ENCODE peak calls at places on chromosomes 1 and 21, in seven cellular contexts. One of them, this sample, is unnamed.

GRCh38 chr1:113396102-113396501 is 5.8 kb downstream of the MAGI3 start:
- DNase-seq in A549: peak
- DNase-seq in H1: no peak
- DNase-seq in ovary: no peak
- DNase-seq in SK-N-SH: no peak
- DNase-seq in suprapubic skin: no peak
- DNase-seq in transverse colon: no peak
- DNase-seq in this sample: no peak

GRCh38 chr21:33229776-33230517 is at the start of gene IFNAR2:
- DNase-seq in A549: peak
- DNase-seq in H1: peak
- DNase-seq in ovary: peak
- DNase-seq in SK-N-SH: peak
- DNase-seq in suprapubic skin: no peak
- DNase-seq in transverse colon: peak
- DNase-seq in this sample: peak

GRCh38 chr21:19322360-19322759 is 918.8 kb upstream of the TMPRSS15 start:
- DNase-seq in A549: no peak
- DNase-seq in H1: no peak
- DNase-seq in ovary: no peak
- DNase-seq in SK-N-SH: no peak
- DNase-seq in suprapubic skin: no peak
- DNase-seq in transverse colon: no peak
- DNase-seq in this sample: no peak

GRCh38 chr1:2183937-2184334 is 10.6 kb downstream of the FAAP20 start:
- DNase-seq in A549: no peak
- DNase-seq in H1: no peak
- DNase-seq in ovary: no peak
- DNase-seq in SK-N-SH: no peak
- DNase-seq in suprapubic skin: no peak
- DNase-seq in transverse colon: no peak
- DNase-seq in this sample: no peak

GRCh38 chr1:70719164-70719563 is 308.1 kb downstream of the CTH start:
- DNase-seq in A549: no peak
- DNase-seq in H1: no peak
- DNase-seq in ovary: no peak
- DNase-seq in SK-N-SH: no peak
- DNase-seq in suprapubic skin: no peak
- DNase-seq in transverse colon: no peak
- DNase-seq in this sample: no peak

GRCh38 chr1:178536844-178537371 is 24.0 kb downstream of the TEX35 start:
- DNase-seq in A549: peak
- DNase-seq in H1: no peak
- DNase-seq in ovary: peak
- DNase-seq in SK-N-SH: no peak
- DNase-seq in suprapubic skin: no peak
- DNase-seq in transverse colon: peak
- DNase-seq in this sample: no peak

GRCh38 chr1:93810316-93810715 is 68.7 kb downstream of the DNTTIP2 start:
- DNase-seq in A549: no peak
- DNase-seq in H1: no peak
- DNase-seq in ovary: no peak
- DNase-seq in SK-N-SH: no peak
- DNase-seq in suprapubic skin: no peak
- DNase-seq in transverse colon: no peak
- DNase-seq in this sample: no peak

GRCh38 chr1:2185880-2186855 is 8.4 kb downstream of the FAAP20 start:
- DNase-seq in A549: no peak
- DNase-seq in H1: no peak
- DNase-seq in ovary: peak
- DNase-seq in SK-N-SH: no peak
- DNase-seq in suprapubic skin: no peak
- DNase-seq in transverse colon: no peak
- DNase-seq in this sample: no peak

GRCh38 chr1:177227978-177228720 is 57.4 kb downstream of the BRINP2 start:
- DNase-seq in A549: no peak
- DNase-seq in H1: no peak
- DNase-seq in ovary: no peak
- DNase-seq in SK-N-SH: no peak
- DNase-seq in suprapubic skin: no peak
- DNase-seq in transverse colon: no peak
- DNase-seq in this sample: no peak

GRCh38 chr1:185610954-185611353 is 123.2 kb upstream of the HMCN1 start:
- DNase-seq in A549: no peak
- DNase-seq in H1: no peak
- DNase-seq in ovary: no peak
- DNase-seq in SK-N-SH: no peak
- DNase-seq in suprapubic skin: no peak
- DNase-seq in transverse colon: no peak
- DNase-seq in this sample: no peak

GRCh38 chr1:23035823-23036452 is 16.7 kb downstream of the KDM1A start:
- DNase-seq in A549: no peak
- DNase-seq in H1: no peak
- DNase-seq in ovary: no peak
- DNase-seq in SK-N-SH: no peak
- DNase-seq in suprapubic skin: no peak
- DNase-seq in transverse colon: no peak
- DNase-seq in this sample: no peak

GRCh38 chr1:56461158-56462127 is 117.9 kb downstream of the PLPP3 start:
- DNase-seq in A549: no peak
- DNase-seq in H1: no peak
- DNase-seq in ovary: no peak
- DNase-seq in SK-N-SH: no peak
- DNase-seq in suprapubic skin: no peak
- DNase-seq in transverse colon: no peak
- DNase-seq in this sample: no peak

GRCh38 chr1:244876228-244876910 is 12.0 kb upstream of the HNRNPU start:
- DNase-seq in A549: no peak
- DNase-seq in H1: no peak
- DNase-seq in ovary: no peak
- DNase-seq in SK-N-SH: no peak
- DNase-seq in suprapubic skin: no peak
- DNase-seq in transverse colon: no peak
- DNase-seq in this sample: no peak

GRCh38 chr1:224773646-224774045 is 155.8 kb upstream of the DNAH14 start:
- DNase-seq in A549: no peak
- DNase-seq in H1: no peak
- DNase-seq in ovary: no peak
- DNase-seq in SK-N-SH: no peak
- DNase-seq in suprapubic skin: no peak
- DNase-seq in transverse colon: no peak
- DNase-seq in this sample: no peak

GRCh38 chr1:96370752-96371151 is 350.8 kb upstream of the PTBP2 start:
- DNase-seq in A549: peak
- DNase-seq in H1: no peak
- DNase-seq in ovary: no peak
- DNase-seq in SK-N-SH: no peak
- DNase-seq in suprapubic skin: no peak
- DNase-seq in transverse colon: no peak
- DNase-seq in this sample: no peak

GRCh38 chr1:201266774-201267173 is 16.5 kb upstream of the PKP1 start:
- DNase-seq in A549: peak
- DNase-seq in H1: peak
- DNase-seq in ovary: no peak
- DNase-seq in SK-N-SH: no peak
- DNase-seq in suprapubic skin: peak
- DNase-seq in transverse colon: no peak
- DNase-seq in this sample: no peak

GRCh38 chr21:15754640-15755039 is 24.9 kb downstream of the USP25 start:
- DNase-seq in A549: peak
- DNase-seq in H1: no peak
- DNase-seq in ovary: no peak
- DNase-seq in SK-N-SH: no peak
- DNase-seq in suprapubic skin: no peak
- DNase-seq in transverse colon: no peak
- DNase-seq in this sample: no peak

GRCh38 chr21:45306832-45307571 is 19.3 kb upstream of the POFUT2 start:
- DNase-seq in A549: no peak
- DNase-seq in H1: no peak
- DNase-seq in ovary: peak
- DNase-seq in SK-N-SH: no peak
- DNase-seq in suprapubic skin: no peak
- DNase-seq in transverse colon: peak
- DNase-seq in this sample: peak

GRCh38 chr1:89523597-89524368 is 846 bp upstream of the LRRC8B start:
- DNase-seq in A549: peak
- DNase-seq in H1: no peak
- DNase-seq in ovary: no peak
- DNase-seq in SK-N-SH: peak
- DNase-seq in suprapubic skin: no peak
- DNase-seq in transverse colon: peak
- DNase-seq in this sample: no peak
- TF ChIP-seq EP300 in A549: no peak
- TF ChIP-seq EP300 in H1: no peak
- TF ChIP-seq EP300 in ovary: no peak
- TF ChIP-seq EP300 in SK-N-SH: no peak
- TF ChIP-seq EP300 in suprapubic skin: no peak
- TF ChIP-seq EP300 in transverse colon: no peak
- TF ChIP-seq EP300 in this sample: no peak

DNA sequence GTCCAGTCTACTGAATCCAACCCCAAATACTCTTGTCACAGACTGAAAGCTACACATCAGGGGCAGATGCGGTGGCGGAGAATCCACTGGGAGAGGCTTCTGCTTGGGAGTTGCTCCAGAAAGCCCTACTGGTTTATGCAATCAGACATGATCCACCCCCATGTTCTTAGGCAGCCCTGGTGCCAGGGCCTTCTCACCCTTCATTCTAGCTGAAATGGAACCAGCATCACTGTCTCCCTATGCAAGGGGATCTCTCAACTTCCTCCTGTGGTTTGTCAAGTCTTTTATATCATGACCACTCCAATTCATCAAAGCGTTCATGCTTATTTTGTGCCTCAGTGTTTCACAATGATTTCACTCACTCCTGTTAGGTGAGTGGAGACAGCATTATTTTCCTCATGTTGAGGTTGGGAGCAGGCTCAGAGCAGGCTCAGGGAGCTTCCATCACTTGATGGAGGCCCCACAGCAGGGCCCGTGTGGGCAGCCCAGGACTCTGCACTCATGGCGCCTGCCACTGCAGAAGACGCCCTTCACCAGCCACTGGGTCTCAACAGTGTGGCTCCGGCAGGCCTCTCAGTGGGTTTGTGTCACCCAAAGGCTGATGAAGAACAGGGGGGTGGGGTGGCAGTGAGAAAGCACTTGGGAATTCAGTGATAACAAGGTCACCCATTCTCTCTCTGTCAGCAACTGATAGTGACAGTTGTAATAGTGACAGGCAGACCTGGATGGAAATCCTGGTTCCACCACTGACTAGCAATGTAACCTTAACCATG is 67.1 kb downstream of the CD58 start:
- DNase-seq in A549: no peak
- DNase-seq in H1: no peak
- DNase-seq in ovary: no peak
- DNase-seq in SK-N-SH: no peak
- DNase-seq in suprapubic skin: no peak
- DNase-seq in transverse colon: no peak
- DNase-seq in this sample: no peak
- TF ChIP-seq EP300 in A549: no peak
- TF ChIP-seq EP300 in H1: no peak
- TF ChIP-seq EP300 in ovary: no peak
- TF ChIP-seq EP300 in SK-N-SH: no peak
- TF ChIP-seq EP300 in suprapubic skin: no peak
- TF ChIP-seq EP300 in transverse colon: no peak
- TF ChIP-seq EP300 in this sample: no peak

GRCh38 chr1:18045206-18045605 is 62.4 kb upstream of the IGSF21 start:
- DNase-seq in A549: no peak
- DNase-seq in H1: no peak
- DNase-seq in ovary: no peak
- DNase-seq in SK-N-SH: no peak
- DNase-seq in suprapubic skin: no peak
- DNase-seq in transverse colon: no peak
- DNase-seq in this sample: no peak

GRCh38 chr1:18037651-18038050 is 69.9 kb upstream of the IGSF21 start:
- DNase-seq in A549: no peak
- DNase-seq in H1: no peak
- DNase-seq in ovary: no peak
- DNase-seq in SK-N-SH: no peak
- DNase-seq in suprapubic skin: no peak
- DNase-seq in transverse colon: peak
- DNase-seq in this sample: no peak

GRCh38 chr1:18038051-18038450 is 69.5 kb upstream of the IGSF21 start:
- DNase-seq in A549: no peak
- DNase-seq in H1: no peak
- DNase-seq in ovary: no peak
- DNase-seq in SK-N-SH: no peak
- DNase-seq in suprapubic skin: no peak
- DNase-seq in transverse colon: no peak
- DNase-seq in this sample: no peak

GRCh38 chr1:18041685-18042355 is 65.8 kb upstream of the IGSF21 start:
- DNase-seq in A549: no peak
- DNase-seq in H1: peak
- DNase-seq in ovary: no peak
- DNase-seq in SK-N-SH: peak
- DNase-seq in suprapubic skin: no peak
- DNase-seq in transverse colon: no peak
- DNase-seq in this sample: no peak

DNA sequence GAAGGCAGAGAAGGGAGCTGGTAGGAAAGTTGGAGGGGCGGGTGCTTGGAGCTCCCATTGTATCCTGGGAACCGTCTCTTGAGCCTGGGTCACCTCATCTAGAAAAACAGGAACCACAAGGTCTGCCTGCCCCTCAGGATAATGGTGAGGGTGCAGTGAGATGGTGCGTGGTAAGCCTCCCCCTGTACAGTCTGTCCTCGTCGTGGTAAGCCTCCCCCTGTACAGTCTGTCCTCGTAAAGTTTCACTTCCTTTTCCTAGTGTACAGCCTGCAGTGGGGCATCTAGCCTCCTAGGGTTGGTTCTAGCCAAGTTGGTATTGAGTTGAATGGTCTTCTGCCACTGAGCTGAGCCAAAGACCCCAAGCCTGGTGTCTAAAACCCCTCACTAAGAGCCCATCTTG is 66.5 kb upstream of the IGSF21 start:
- DNase-seq in A549: no peak
- DNase-seq in H1: no peak
- DNase-seq in ovary: no peak
- DNase-seq in SK-N-SH: no peak
- DNase-seq in suprapubic skin: no peak
- DNase-seq in transverse colon: peak
- DNase-seq in this sample: peak
- TF ChIP-seq EP300 in A549: no peak
- TF ChIP-seq EP300 in H1: no peak
- TF ChIP-seq EP300 in ovary: no peak
- TF ChIP-seq EP300 in SK-N-SH: no peak
- TF ChIP-seq EP300 in suprapubic skin: no peak
- TF ChIP-seq EP300 in transverse colon: peak
- TF ChIP-seq EP300 in this sample: peak

DNA sequence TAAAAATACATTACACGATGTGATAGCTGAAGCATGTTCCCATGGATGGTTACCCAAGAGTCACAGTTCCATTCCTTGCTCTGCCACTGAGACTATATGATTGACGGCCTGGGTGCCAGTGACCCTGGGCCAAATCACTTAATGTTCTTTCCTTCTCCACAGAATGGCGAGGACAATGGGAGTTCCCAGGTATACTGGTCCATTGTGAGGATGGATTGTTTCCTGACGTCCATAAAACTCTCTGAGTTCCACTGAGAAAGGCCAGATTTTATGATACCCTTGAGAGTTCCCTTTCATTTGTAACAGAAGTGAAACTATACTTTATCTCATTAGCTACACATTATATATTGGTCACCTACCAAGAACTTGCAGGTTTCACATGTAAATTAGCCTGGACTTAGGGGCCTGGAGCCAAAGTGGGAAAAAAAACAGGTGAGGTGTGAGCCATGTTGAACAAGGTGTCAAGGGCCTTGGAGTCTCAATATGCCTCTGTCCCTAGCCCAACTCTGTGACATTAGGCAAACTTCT is 502.2 kb upstream of the DAB1 start:
- DNase-seq in A549: no peak
- DNase-seq in H1: no peak
- DNase-seq in ovary: no peak
- DNase-seq in SK-N-SH: no peak
- DNase-seq in suprapubic skin: no peak
- DNase-seq in transverse colon: peak
- DNase-seq in this sample: no peak
- TF ChIP-seq EP300 in A549: no peak
- TF ChIP-seq EP300 in H1: no peak
- TF ChIP-seq EP300 in ovary: no peak
- TF ChIP-seq EP300 in SK-N-SH: no peak
- TF ChIP-seq EP300 in suprapubic skin: no peak
- TF ChIP-seq EP300 in transverse colon: no peak
- TF ChIP-seq EP300 in this sample: no peak

This sample was measured in tibial nerve.